ENCODE peak calls at places on chromosome 19, in six cellular contexts. V is astrocyte; M is OCI-LY7; Y is HuH-7; B is stimulated activated CD8-positive, alpha-beta memory T cell treated with anti-CD3 and anti-CD28 coated beads, Interleukin-7, amount 100 ng/mL, for 48 hours; L is left kidney. S is an unnamed sample.

GRCh38 chr19:17606786-17607185 is 51.3 kb downstream of the COLGALT1 start:
- DNase-seq in L (no peak), B (no peak), Y (no peak), V (no peak), M (no peak), S (no peak)

GRCh38 chr19:33677745-33678426 is 56.1 kb downstream of the CHST8 start:
- DNase-seq in Y (peak), V (no peak), L (peak), M (no peak), B (no peak), S (no peak)

GRCh38 chr19:12623361-12624031 is 12.8 kb downstream of the ZNF791 start:
- DNase-seq in M (no peak), V (peak), Y (no peak), B (no peak), L (no peak), S (no peak)

GRCh38 chr19:55344444-55344843 is 4.8 kb downstream of the KMT5C start:
- DNase-seq in L (no peak), M (no peak), V (no peak), B (no peak), Y (no peak), S (no peak)

GRCh38 chr19:46226438-46226973 is 3.0 kb upstream of the IGFL1 start:
- DNase-seq in L (no peak), V (no peak), Y (no peak), M (no peak), B (no peak), S (no peak)

GRCh38 chr19:28396259-28396940 is 816.6 kb downstream of the UQCRFS1 start:
- DNase-seq in Y (no peak), V (no peak), B (no peak), M (no peak), L (peak), S (no peak)

GRCh38 chr19:18645035-18645511 is 8.2 kb downstream of the KLHL26 start:
- DNase-seq in L (no peak), M (no peak), Y (no peak), V (no peak), B (no peak), S (no peak)

GRCh38 chr19:58558623-58559274 is 338 bp upstream of the UBE2M start:
- DNase-seq in V (peak), L (peak), M (peak), B (peak), Y (peak), S (peak)

GRCh38 chr19:55212447-55212846 is 3.1 kb upstream of the PTPRH start:
- DNase-seq in L (no peak), V (no peak), B (peak), Y (peak), M (peak), S (no peak)

GRCh38 chr19:55400281-55401087 is 7.1 kb downstream of the UBE2S start:
- DNase-seq in L (no peak), M (no peak), Y (no peak), B (no peak), V (no peak), S (no peak)

GRCh38 chr19:5054551-5055456 is 85.9 kb downstream of the KDM4B start:
- DNase-seq in B (no peak), V (no peak), Y (no peak), L (no peak), M (no peak), S (no peak)

GRCh38 chr19:18408053-18408476 is 10.6 kb upstream of the LRRC25 start:
- DNase-seq in Y (peak), M (peak), B (no peak), V (no peak), L (peak), S (no peak)

GRCh38 chr19:7550987-7551761 is 15.7 kb downstream of the PNPLA6 start:
- DNase-seq in L (peak), B (no peak), Y (peak), V (no peak), M (peak), S (peak)

GRCh38 chr19:3369337-3370213 is 3.2 kb downstream of the NFIC start:
- DNase-seq in M (no peak), V (no peak), Y (no peak), L (peak), B (no peak), S (no peak)

GRCh38 chr19:8922591-8922990 is 87.6 kb downstream of the MUC16 start:
- DNase-seq in L (no peak), Y (no peak), B (no peak), M (no peak), V (no peak), S (no peak)

GRCh38 chr19:38277549-38277948 is 13.2 kb downstream of the SPINT2 start:
- DNase-seq in Y (no peak), B (no peak), L (no peak), M (no peak), V (no peak), S (no peak)

GRCh38 chr19:18802354-18802753 is 11.2 kb upstream of the COMP start:
- DNase-seq in V (no peak), L (no peak), Y (no peak), M (peak), B (no peak), S (no peak)

GRCh38 chr19:6402834-6403608 is 10.1 kb upstream of the GTF2F1 start:
- DNase-seq in Y (peak), B (no peak), V (peak), L (peak), M (no peak), S (no peak)

S was measured in mesothelial cell of epicardium.